ENCODE peak calls at places on chromosome 4, in four cellular contexts. One of them, this sample, is unnamed.

GRCh38 chr4:89413518-89413917 is 105.9 kb upstream of the GPRIN3 start:
- DNase-seq in GM12878: no peak
- DNase-seq in K562: no peak
- DNase-seq in H1: no peak
- DNase-seq in this sample: no peak

GRCh38 chr4:180751009-180751408 is 1492.2 kb upstream of the TENM3 start:
- DNase-seq in GM12878: no peak
- DNase-seq in K562: no peak
- DNase-seq in H1: no peak
- DNase-seq in this sample: no peak

GRCh38 chr4:138158746-138159297 is 83.3 kb downstream of the SLC7A11 start:
- DNase-seq in H1: no peak
- DNase-seq in GM12878: no peak
- DNase-seq in K562: no peak
- DNase-seq in this sample: no peak

GRCh38 chr4:121564840-121565375 is 131.9 kb downstream of the ANXA5 start:
- DNase-seq in K562: no peak
- DNase-seq in H1: no peak
- DNase-seq in GM12878: no peak
- DNase-seq in this sample: no peak

GRCh38 chr4:2076908-2077534 is 17.9 kb downstream of the NAT8L start:
- DNase-seq in K562: no peak
- DNase-seq in GM12878: no peak
- DNase-seq in H1: no peak
- DNase-seq in this sample: peak

GRCh38 chr4:184282251-184282713 is 64.6 kb upstream of the ENPP6 start:
- DNase-seq in GM12878: peak
- DNase-seq in H1: no peak
- DNase-seq in K562: no peak
- DNase-seq in this sample: peak

GRCh38 chr4:2077537-2078460 is 18.7 kb downstream of the NAT8L start:
- DNase-seq in GM12878: no peak
- DNase-seq in K562: no peak
- DNase-seq in H1: no peak
- DNase-seq in this sample: no peak

GRCh38 chr4:133151301-133151680 is 2.2 kb downstream of the PCDH10 start:
- DNase-seq in K562: no peak
- DNase-seq in GM12878: no peak
- DNase-seq in H1: no peak
- DNase-seq in this sample: no peak

GRCh38 chr4:60089546-60090273 is 1110.4 kb upstream of the ADGRL3 start:
- DNase-seq in H1: no peak
- DNase-seq in K562: no peak
- DNase-seq in GM12878: no peak
- DNase-seq in this sample: no peak

GRCh38 chr4:158099686-158100085 is 73.1 kb downstream of the GASK1B start:
- DNase-seq in H1: no peak
- DNase-seq in GM12878: no peak
- DNase-seq in K562: no peak
- DNase-seq in this sample: no peak

GRCh38 chr4:169492436-169493163 is 119.8 kb downstream of the NEK1 start:
- DNase-seq in H1: peak
- DNase-seq in GM12878: peak
- DNase-seq in K562: peak
- DNase-seq in this sample: peak

GRCh38 chr4:5888706-5889696 is 3.9 kb downstream of the CRMP1 start:
- DNase-seq in K562: no peak
- DNase-seq in GM12878: no peak
- DNase-seq in H1: no peak
- DNase-seq in this sample: no peak

GRCh38 chr4:143337600-143338287 is 1.1 kb downstream of the GAB1 start:
- DNase-seq in GM12878: no peak
- DNase-seq in K562: no peak
- DNase-seq in H1: no peak
- DNase-seq in this sample: peak

GRCh38 chr4:71304289-71304850 is 34.5 kb upstream of the SLC4A4 start:
- DNase-seq in K562: no peak
- DNase-seq in H1: no peak
- DNase-seq in GM12878: no peak
- DNase-seq in this sample: no peak

GRCh38 chr4:80751200-80751599 is 279.3 kb upstream of the BMP3 start:
- DNase-seq in K562: no peak
- DNase-seq in GM12878: no peak
- DNase-seq in H1: no peak
- DNase-seq in this sample: no peak

GRCh38 chr4:41257257-41257900 is 651 bp downstream of the UCHL1 start:
- DNase-seq in GM12878: no peak
- DNase-seq in K562: no peak
- DNase-seq in H1: peak
- DNase-seq in this sample: no peak

GRCh38 chr4:173367946-173368345 is 2.8 kb upstream of the SAP30 start:
- DNase-seq in H1: no peak
- DNase-seq in GM12878: no peak
- DNase-seq in K562: no peak
- DNase-seq in this sample: no peak

GRCh38 chr4:115165503-115165902 is 52.1 kb upstream of the NDST4 start:
- DNase-seq in H1: no peak
- DNase-seq in K562: no peak
- DNase-seq in GM12878: no peak
- DNase-seq in this sample: no peak

GRCh38 chr4:24473309-24473721 is 111.0 kb downstream of the DHX15 start:
- DNase-seq in GM12878: no peak
- DNase-seq in K562: no peak
- DNase-seq in H1: peak
- DNase-seq in this sample: no peak

GRCh38 chr4:3649491-3649890 is 116.7 kb upstream of the ADRA2C start:
- DNase-seq in H1: no peak
- DNase-seq in GM12878: no peak
- DNase-seq in K562: no peak
- DNase-seq in this sample: no peak

GRCh38 chr4:109925396-109925795 is 12.7 kb downstream of the EGF start:
- DNase-seq in K562: no peak
- DNase-seq in GM12878: no peak
- DNase-seq in H1: no peak
- DNase-seq in this sample: no peak

GRCh38 chr4:172596206-172596605 is 572.4 kb upstream of the GALNT7 start:
- DNase-seq in K562: no peak
- DNase-seq in H1: no peak
- DNase-seq in GM12878: no peak
- DNase-seq in this sample: no peak

GRCh38 chr4:183960021-183960420 is 54.9 kb downstream of the STOX2 start:
- DNase-seq in H1: peak
- DNase-seq in GM12878: no peak
- DNase-seq in K562: peak
- DNase-seq in this sample: no peak

GRCh38 chr4:110208419-110208818 is 10.0 kb upstream of the ELOVL6 start:
- DNase-seq in K562: no peak
- DNase-seq in H1: no peak
- DNase-seq in GM12878: no peak
- DNase-seq in this sample: no peak

GRCh38 chr4:182876006-182876405 is 41.2 kb downstream of the DCTD start:
- DNase-seq in K562: no peak
- DNase-seq in H1: no peak
- DNase-seq in GM12878: no peak
- DNase-seq in this sample: no peak

GRCh38 chr4:40909363-40909876 is 159.7 kb downstream of the NSUN7 start:
- DNase-seq in GM12878: no peak
- DNase-seq in H1: no peak
- DNase-seq in K562: no peak
- DNase-seq in this sample: no peak

GRCh38 chr4:11548529-11549176 is 120.0 kb upstream of the HS3ST1 start:
- DNase-seq in K562: no peak
- DNase-seq in H1: no peak
- DNase-seq in GM12878: no peak
- DNase-seq in this sample: no peak

GRCh38 chr4:70709551-70710080 is 12.1 kb upstream of the RUFY3 start:
- DNase-seq in GM12878: no peak
- DNase-seq in K562: no peak
- DNase-seq in H1: no peak
- DNase-seq in this sample: peak

GRCh38 chr4:7757501-7758443 is 181.9 kb downstream of the AFAP1 start:
- DNase-seq in K562: no peak
- DNase-seq in H1: no peak
- DNase-seq in GM12878: no peak
- DNase-seq in this sample: no peak

GRCh38 chr4:148171596-148171995 is 270.6 kb downstream of the NR3C2 start:
- DNase-seq in GM12878: no peak
- DNase-seq in H1: no peak
- DNase-seq in K562: no peak
- DNase-seq in this sample: no peak

GRCh38 chr4:176425035-176425434 is 105.3 kb downstream of the SPCS3 start:
- DNase-seq in K562: no peak
- DNase-seq in GM12878: no peak
- DNase-seq in H1: no peak
- DNase-seq in this sample: no peak

GRCh38 chr4:68410643-68411042 is 36.6 kb upstream of the TMPRSS11E start:
- DNase-seq in H1: no peak
- DNase-seq in K562: no peak
- DNase-seq in GM12878: no peak
- DNase-seq in this sample: no peak

GRCh38 chr4:16545656-16546055 is 319.4 kb upstream of the TAPT1 start:
- DNase-seq in K562: no peak
- DNase-seq in GM12878: no peak
- DNase-seq in H1: no peak
- DNase-seq in this sample: no peak

DNA sequence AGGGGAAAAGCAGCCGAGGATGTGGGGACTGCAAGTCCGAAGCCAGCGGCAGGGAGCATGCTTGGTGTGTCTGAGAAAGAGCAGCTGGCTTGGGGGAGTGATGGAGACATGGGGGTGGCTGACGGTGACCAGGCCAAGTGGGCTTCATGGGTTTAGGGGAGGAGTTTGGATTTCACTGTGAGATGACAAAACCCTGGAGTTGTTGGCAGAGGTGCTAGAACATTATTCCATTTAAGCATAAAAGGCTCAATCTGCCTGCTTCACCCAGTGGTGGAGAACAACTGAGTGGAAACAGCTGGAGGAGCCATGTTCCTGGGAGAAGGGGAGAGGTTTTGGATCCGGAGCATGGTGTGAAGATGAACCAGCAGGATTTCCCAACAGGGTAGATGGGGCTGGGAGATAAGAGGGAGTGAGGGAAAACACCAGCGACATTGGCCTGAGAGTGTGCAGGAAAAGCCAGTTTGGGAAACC is 318.0 kb upstream of the TAPT1 start:
- DNase-seq in H1: no peak
- DNase-seq in GM12878: no peak
- DNase-seq in K562: no peak
- DNase-seq in this sample: no peak
- TF ChIP-seq TAF1 in H1: no peak
- TF ChIP-seq TAF1 in GM12878: no peak
- TF ChIP-seq TAF1 in K562: no peak
- TF ChIP-seq TAF1 in this sample: no peak

DNA sequence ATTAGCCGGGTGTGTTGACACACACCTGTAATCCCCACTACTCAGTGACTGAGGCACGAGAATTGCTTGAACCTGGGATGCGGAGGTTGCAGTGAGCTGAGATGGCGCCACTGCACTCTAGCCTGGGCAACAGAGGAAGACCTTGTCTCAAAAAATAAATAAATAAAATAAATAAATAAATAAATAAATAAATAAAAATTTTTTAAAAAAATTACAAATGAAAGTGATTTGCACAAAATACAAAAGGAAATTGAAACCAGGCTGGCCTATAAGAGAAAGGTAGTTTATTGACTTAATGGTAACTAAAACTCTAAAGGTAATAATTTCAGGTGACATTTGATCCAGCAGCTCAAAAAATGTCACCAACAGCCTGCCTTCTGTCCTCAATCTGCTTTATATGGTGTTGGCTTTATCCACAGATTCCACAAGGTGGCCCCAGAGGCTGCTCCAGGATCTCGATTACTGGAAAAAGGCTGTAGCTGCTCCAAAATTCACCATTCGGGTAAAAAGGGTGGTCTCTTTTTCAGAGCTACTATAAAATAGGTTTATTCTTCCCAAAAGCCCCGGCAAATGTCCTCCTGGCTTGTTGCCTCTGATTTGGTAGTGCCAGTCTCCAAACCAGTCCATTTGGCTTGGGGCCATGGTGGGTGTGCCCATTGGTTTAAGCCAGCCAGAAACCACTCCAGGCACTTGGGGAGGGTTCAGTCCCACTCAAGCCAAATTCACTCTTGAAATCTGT is 61.4 kb upstream of the TRIM2 start:
- DNase-seq in H1: peak
- DNase-seq in GM12878: no peak
- DNase-seq in K562: no peak
- DNase-seq in this sample: peak
- H3K27ac ChIP-seq in H1: no peak
- H3K27ac ChIP-seq in GM12878: no peak
- H3K27ac ChIP-seq in K562: no peak
- H3K27ac ChIP-seq in this sample: no peak

GRCh38 chr4:122606364-122607043 is 14.4 kb downstream of the IL21 start:
- DNase-seq in GM12878: no peak
- DNase-seq in H1: peak
- DNase-seq in K562: no peak
- DNase-seq in this sample: no peak

GRCh38 chr4:122603156-122603574 is 17.7 kb downstream of the IL21 start:
- DNase-seq in K562: peak
- DNase-seq in H1: no peak
- DNase-seq in GM12878: no peak
- DNase-seq in this sample: no peak

GRCh38 chr4:122602277-122603142 is 18.4 kb downstream of the IL21 start:
- DNase-seq in K562: peak
- DNase-seq in GM12878: no peak
- DNase-seq in H1: no peak
- DNase-seq in this sample: peak

DNA sequence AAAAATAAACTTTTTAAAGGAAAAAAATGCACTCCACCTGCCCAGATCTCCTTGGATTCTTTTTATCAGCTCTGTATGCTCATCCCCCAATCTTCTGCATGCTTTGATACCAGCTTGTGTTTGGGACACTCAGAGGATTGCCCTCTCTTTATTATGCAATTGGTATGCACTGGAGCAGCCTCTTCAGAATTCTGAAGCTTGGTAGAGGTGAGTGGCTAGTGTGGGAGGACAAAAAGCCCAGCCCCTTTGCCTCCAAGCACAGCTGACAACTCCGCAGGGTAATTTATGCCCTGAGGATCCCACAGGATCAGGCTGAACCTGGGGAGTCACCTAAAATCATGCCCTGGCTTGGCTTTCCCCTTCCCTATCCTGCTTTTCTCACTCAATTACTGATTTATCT is 16.7 kb downstream of the IL21 start:
- DNase-seq in H1: no peak
- DNase-seq in GM12878: no peak
- DNase-seq in K562: no peak
- DNase-seq in this sample: no peak
- TF ChIP-seq CEBPB in H1: no peak
- TF ChIP-seq CEBPB in GM12878: no peak
- TF ChIP-seq CEBPB in K562: no peak
- TF ChIP-seq CEBPB in this sample: no peak

DNA sequence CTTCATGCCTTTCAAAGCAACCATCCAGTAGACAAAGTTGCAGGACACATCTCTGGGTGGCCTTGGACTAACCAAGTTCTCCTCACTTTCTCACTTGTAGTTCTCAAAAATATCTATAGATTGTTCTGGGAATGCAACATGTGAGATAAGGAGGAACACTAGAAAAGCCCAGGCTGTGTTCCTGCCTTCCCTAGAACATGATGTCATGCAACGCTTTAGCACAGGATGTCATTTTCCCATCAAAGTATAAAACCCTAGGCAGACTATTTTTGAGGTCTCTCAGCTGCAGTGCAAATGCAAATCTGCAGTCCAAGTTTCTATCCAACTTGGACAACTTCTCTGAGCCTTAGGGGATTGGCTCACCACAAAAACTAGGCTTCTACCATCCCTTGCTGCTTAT is 78.8 kb upstream of the PCDH7 start:
- DNase-seq in H1: no peak
- DNase-seq in GM12878: no peak
- DNase-seq in K562: no peak
- DNase-seq in this sample: no peak
- TF ChIP-seq TAF1 in H1: no peak
- TF ChIP-seq TAF1 in GM12878: no peak
- TF ChIP-seq TAF1 in K562: no peak
- TF ChIP-seq TAF1 in this sample: no peak

This sample was measured in HepG2.